ENCODE peak calls at places on chromosomes 4 and X, in seven cellular contexts. U, E, M, G, I, D and Y are unnamed samples.

GRCh38 chr4:74402692-74403460 is 37.9 kb downstream of the EREG start:
- DNase-seq in U (no peak), E (no peak), M (no peak), G (no peak), I (no peak), D (no peak), Y (no peak)

GRCh38 chr4:78120144-78120880 is 63.2 kb downstream of the FRAS1 start:
- DNase-seq in U (no peak), E (no peak), M (no peak), G (no peak), I (no peak), D (no peak), Y (no peak)

GRCh38 chr4:16692493-16692892 is 206.0 kb downstream of the LDB2 start:
- DNase-seq in U (no peak), E (no peak), M (no peak), G (no peak), I (no peak), D (peak), Y (no peak)

GRCh38 chr4:182825786-182826185 is 91.4 kb downstream of the DCTD start:
- DNase-seq in U (no peak), E (no peak), M (no peak), G (no peak), I (no peak), D (no peak), Y (no peak)

GRCh38 chr4:184392748-184393334 is 81.5 kb downstream of the IRF2 start:
- DNase-seq in U (no peak), E (no peak), M (no peak), G (no peak), I (no peak), D (no peak), Y (no peak)

GRCh38 chrX:63330681-63331080 is 20.5 kb downstream of the SPIN4 start:
- DNase-seq in U (peak), E (no peak), M (no peak), G (no peak), I (peak), D (peak), Y (no peak)

GRCh38 chr4:164623099-164623498 is 130.8 kb upstream of the SMIM31 start:
- DNase-seq in U (no peak), E (no peak), M (no peak), G (no peak), I (no peak), D (no peak), Y (no peak)

GRCh38 chr4:23654791-23655190 is 235.1 kb downstream of the PPARGC1A start:
- DNase-seq in U (no peak), E (no peak), M (no peak), G (no peak), I (no peak), D (no peak), Y (peak)

GRCh38 chrX:153778151-153778551 is 2.7 kb upstream of the SRPK3 start:
- DNase-seq in U (no peak), E (no peak), M (no peak), G (no peak), I (no peak), D (no peak), Y (no peak)